ENCODE peak calls at places on chromosomes 13 and 19, in eight cellular contexts. One of them, this sample, is unnamed.

GRCh38 chr19:11377756-11378155 is 3.3 kb downstream of the SWSAP1 start:
- DNase-seq in stomach: no peak
- DNase-seq in PC-3: peak; percentile 33
- DNase-seq in mesendoderm: no peak
- DNase-seq in vagina: no peak
- DNase-seq in heart left ventricle: no peak
- DNase-seq in left ventricle myocardium inferior: no peak
- DNase-seq in HAP-1: no peak
- DNase-seq in this sample: no peak

GRCh38 chr13:64755961-64756360 is 2474.2 kb downstream of the PCDH9 start:
- DNase-seq in stomach: no peak
- DNase-seq in PC-3: no peak
- DNase-seq in mesendoderm: no peak
- DNase-seq in vagina: no peak
- DNase-seq in heart left ventricle: no peak
- DNase-seq in left ventricle myocardium inferior: no peak
- DNase-seq in HAP-1: no peak
- DNase-seq in this sample: no peak

GRCh38 chr13:105979586-105979985 is 555.9 kb downstream of the EFNB2 start:
- DNase-seq in stomach: peak; percentile 45
- DNase-seq in PC-3: peak; percentile 59
- DNase-seq in mesendoderm: peak; percentile 29
- DNase-seq in vagina: no peak
- DNase-seq in heart left ventricle: no peak
- DNase-seq in left ventricle myocardium inferior: no peak
- DNase-seq in HAP-1: no peak
- DNase-seq in this sample: no peak

GRCh38 chr13:110272227-110272626 is 34.7 kb downstream of the COL4A1 start:
- DNase-seq in stomach: no peak
- DNase-seq in PC-3: no peak
- DNase-seq in mesendoderm: no peak
- DNase-seq in vagina: peak; percentile 60
- DNase-seq in heart left ventricle: peak; percentile 2
- DNase-seq in left ventricle myocardium inferior: no peak
- DNase-seq in HAP-1: no peak
- DNase-seq in this sample: no peak

GRCh38 chr13:107650081-107650701 is 565.1 kb downstream of the LIG4 start:
- DNase-seq in stomach: peak; percentile 53
- DNase-seq in PC-3: peak; percentile 61
- DNase-seq in mesendoderm: peak; percentile 78
- DNase-seq in vagina: no peak
- DNase-seq in heart left ventricle: peak; percentile 25
- DNase-seq in left ventricle myocardium inferior: peak; percentile 13
- DNase-seq in HAP-1: peak; percentile 73
- DNase-seq in this sample: peak; percentile 32

GRCh38 chr19:3599776-3600183 is 6.9 kb downstream of the TBXA2R start:
- DNase-seq in stomach: no peak
- DNase-seq in PC-3: no peak
- DNase-seq in mesendoderm: peak; percentile 46
- DNase-seq in vagina: no peak
- DNase-seq in heart left ventricle: no peak
- DNase-seq in left ventricle myocardium inferior: no peak
- DNase-seq in HAP-1: no peak
- DNase-seq in this sample: no peak

GRCh38 chr13:20667857-20668256 is 35.6 kb upstream of the IL17D start:
- DNase-seq in stomach: no peak
- DNase-seq in PC-3: no peak
- DNase-seq in mesendoderm: no peak
- DNase-seq in vagina: no peak
- DNase-seq in heart left ventricle: no peak
- DNase-seq in left ventricle myocardium inferior: no peak
- DNase-seq in HAP-1: no peak
- DNase-seq in this sample: no peak

GRCh38 chr19:33224694-33225457 is 774 bp downstream of the SLC7A10 start:
- DNase-seq in stomach: no peak
- DNase-seq in PC-3: no peak
- DNase-seq in mesendoderm: no peak
- DNase-seq in vagina: no peak
- DNase-seq in heart left ventricle: no peak
- DNase-seq in left ventricle myocardium inferior: no peak
- DNase-seq in HAP-1: no peak
- DNase-seq in this sample: no peak

GRCh38 chr19:18418725-18419194 is 438 bp upstream of the SSBP4 start:
- DNase-seq in stomach: no peak
- DNase-seq in PC-3: no peak
- DNase-seq in mesendoderm: no peak
- DNase-seq in vagina: no peak
- DNase-seq in heart left ventricle: peak; percentile 53
- DNase-seq in left ventricle myocardium inferior: no peak
- DNase-seq in HAP-1: no peak
- DNase-seq in this sample: no peak

GRCh38 chr19:38049105-38049649 is 142.2 kb downstream of the SIPA1L3 start:
- DNase-seq in stomach: peak; percentile 29
- DNase-seq in PC-3: no peak
- DNase-seq in mesendoderm: no peak
- DNase-seq in vagina: no peak
- DNase-seq in heart left ventricle: no peak
- DNase-seq in left ventricle myocardium inferior: no peak
- DNase-seq in HAP-1: no peak
- DNase-seq in this sample: no peak

GRCh38 chr19:38869836-38870607 is 8.1 kb downstream of the RINL start:
- DNase-seq in stomach: peak; percentile 95
- DNase-seq in PC-3: no peak
- DNase-seq in mesendoderm: peak; percentile 90
- DNase-seq in vagina: no peak
- DNase-seq in heart left ventricle: peak; percentile 82
- DNase-seq in left ventricle myocardium inferior: peak; percentile 89
- DNase-seq in HAP-1: peak; percentile 96
- DNase-seq in this sample: peak; percentile 82

GRCh38 chr19:28406237-28406596 is 806.7 kb downstream of the UQCRFS1 start:
- DNase-seq in stomach: no peak
- DNase-seq in PC-3: no peak
- DNase-seq in mesendoderm: no peak
- DNase-seq in vagina: no peak
- DNase-seq in heart left ventricle: no peak
- DNase-seq in left ventricle myocardium inferior: no peak
- DNase-seq in HAP-1: no peak
- DNase-seq in this sample: no peak

GRCh38 chr13:44854264-44855060 is 134.8 kb downstream of the NUFIP1 start:
- DNase-seq in stomach: peak; percentile 82
- DNase-seq in PC-3: no peak
- DNase-seq in mesendoderm: no peak
- DNase-seq in vagina: no peak
- DNase-seq in heart left ventricle: peak; percentile 56
- DNase-seq in left ventricle myocardium inferior: peak; percentile 74
- DNase-seq in HAP-1: peak; percentile 16
- DNase-seq in this sample: peak; percentile 57

GRCh38 chr13:27565818-27566217 is 54.5 kb downstream of the LNX2 start:
- DNase-seq in stomach: no peak
- DNase-seq in PC-3: no peak
- DNase-seq in mesendoderm: no peak
- DNase-seq in vagina: no peak
- DNase-seq in heart left ventricle: no peak
- DNase-seq in left ventricle myocardium inferior: no peak
- DNase-seq in HAP-1: no peak
- DNase-seq in this sample: no peak

GRCh38 chr13:25292301-25292700 is 5.0 kb upstream of the MTMR6 start:
- DNase-seq in stomach: no peak
- DNase-seq in PC-3: peak; percentile 6
- DNase-seq in mesendoderm: peak; percentile 48
- DNase-seq in vagina: no peak
- DNase-seq in heart left ventricle: no peak
- DNase-seq in left ventricle myocardium inferior: no peak
- DNase-seq in HAP-1: no peak
- DNase-seq in this sample: no peak

GRCh38 chr13:77316430-77316829 is 10.5 kb downstream of the MYCBP2 start:
- DNase-seq in stomach: no peak
- DNase-seq in PC-3: no peak
- DNase-seq in mesendoderm: no peak
- DNase-seq in vagina: no peak
- DNase-seq in heart left ventricle: no peak
- DNase-seq in left ventricle myocardium inferior: no peak
- DNase-seq in HAP-1: no peak
- DNase-seq in this sample: no peak

GRCh38 chr13:113836917-113837553 is 26.8 kb downstream of the GAS6 start:
- DNase-seq in stomach: peak; percentile 66
- DNase-seq in PC-3: peak; percentile 31
- DNase-seq in mesendoderm: no peak
- DNase-seq in vagina: no peak
- DNase-seq in heart left ventricle: peak; percentile 75
- DNase-seq in left ventricle myocardium inferior: peak; percentile 76
- DNase-seq in HAP-1: peak; percentile 48
- DNase-seq in this sample: no peak

GRCh38 chr19:43983912-43984686 is at the start of gene ZNF155:
- DNase-seq in stomach: peak; percentile 90
- DNase-seq in PC-3: peak; percentile 92
- DNase-seq in mesendoderm: peak; percentile 99
- DNase-seq in vagina: peak; percentile 92
- DNase-seq in heart left ventricle: peak; percentile 93
- DNase-seq in left ventricle myocardium inferior: peak; percentile 90
- DNase-seq in HAP-1: peak; percentile 93
- DNase-seq in this sample: peak; percentile 89

GRCh38 chr13:111877906-111878305 is 189.0 kb upstream of the SOX1 start:
- DNase-seq in stomach: no peak
- DNase-seq in PC-3: no peak
- DNase-seq in mesendoderm: no peak
- DNase-seq in vagina: no peak
- DNase-seq in heart left ventricle: no peak
- DNase-seq in left ventricle myocardium inferior: no peak
- DNase-seq in HAP-1: no peak
- DNase-seq in this sample: no peak

GRCh38 chr13:84745051-84745551 is 862.8 kb upstream of the SLITRK1 start:
- DNase-seq in stomach: no peak
- DNase-seq in PC-3: no peak
- DNase-seq in mesendoderm: no peak
- DNase-seq in vagina: no peak
- DNase-seq in heart left ventricle: no peak
- DNase-seq in left ventricle myocardium inferior: no peak
- DNase-seq in HAP-1: no peak
- DNase-seq in this sample: no peak

GRCh38 chr19:6204866-6205723 is 69.6 kb downstream of the ACSBG2 start:
- DNase-seq in stomach: no peak
- DNase-seq in PC-3: no peak
- DNase-seq in mesendoderm: no peak
- DNase-seq in vagina: no peak
- DNase-seq in heart left ventricle: no peak
- DNase-seq in left ventricle myocardium inferior: no peak
- DNase-seq in HAP-1: no peak
- DNase-seq in this sample: no peak

GRCh38 chr13:99256709-99257108 is 1.5 kb downstream of the GPR18 start:
- DNase-seq in stomach: no peak
- DNase-seq in PC-3: no peak
- DNase-seq in mesendoderm: no peak
- DNase-seq in vagina: no peak
- DNase-seq in heart left ventricle: no peak
- DNase-seq in left ventricle myocardium inferior: no peak
- DNase-seq in HAP-1: no peak
- DNase-seq in this sample: no peak

GRCh38 chr13:46896346-46897138 is at the start of gene HTR2A:
- DNase-seq in stomach: peak; percentile 33
- DNase-seq in PC-3: peak; percentile 18
- DNase-seq in mesendoderm: no peak
- DNase-seq in vagina: no peak
- DNase-seq in heart left ventricle: no peak
- DNase-seq in left ventricle myocardium inferior: peak; percentile 23
- DNase-seq in HAP-1: peak; percentile 14
- DNase-seq in this sample: no peak

GRCh38 chr19:46229442-46229841 is at the start of gene IGFL1:
- DNase-seq in stomach: no peak
- DNase-seq in PC-3: no peak
- DNase-seq in mesendoderm: no peak
- DNase-seq in vagina: no peak
- DNase-seq in heart left ventricle: no peak
- DNase-seq in left ventricle myocardium inferior: no peak
- DNase-seq in HAP-1: no peak
- DNase-seq in this sample: no peak
- H3K27me3 ChIP-seq in stomach: no peaks in the 10 kb centered on the region
- H3K27me3 ChIP-seq in PC-3: peaks cover 8% of the 10 kb centered on the region
- H3K27me3 ChIP-seq in mesendoderm: no peaks in the 10 kb centered on the region
- H3K27me3 ChIP-seq in vagina: no peaks in the 10 kb centered on the region
- H3K27me3 ChIP-seq in heart left ventricle: no peaks in the 10 kb centered on the region
- H3K27me3 ChIP-seq in left ventricle myocardium inferior: peaks cover 72% of the 10 kb centered on the region
- H3K27me3 ChIP-seq in HAP-1: peaks cover 18% of the 10 kb centered on the region
- H3K27me3 ChIP-seq in this sample: no peaks in the 10 kb centered on the region

DNA sequence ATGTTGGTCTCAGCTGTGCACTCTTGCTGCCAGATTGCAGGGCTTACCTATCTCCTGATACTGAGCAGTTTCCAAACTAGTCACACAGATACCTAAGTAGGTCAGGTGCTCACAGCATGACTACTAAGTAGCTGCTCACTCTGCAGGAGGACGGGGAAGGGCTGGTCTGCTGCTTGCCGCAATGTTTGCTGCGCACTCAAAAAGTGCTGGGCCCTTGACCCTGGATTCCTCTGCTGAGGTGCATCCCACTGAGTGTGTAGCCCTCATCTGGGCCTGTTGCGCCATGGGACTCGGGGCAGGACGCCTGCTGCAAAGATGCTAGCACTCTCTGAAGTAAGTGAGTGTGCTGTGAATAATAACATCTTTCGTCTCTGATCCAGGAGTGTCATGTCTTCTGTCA is 59.2 kb upstream of the MEDAG start:
- DNase-seq in stomach: no peak
- DNase-seq in PC-3: no peak
- DNase-seq in mesendoderm: no peak
- DNase-seq in vagina: no peak
- DNase-seq in heart left ventricle: no peak
- DNase-seq in left ventricle myocardium inferior: no peak
- DNase-seq in HAP-1: no peak
- DNase-seq in this sample: no peak
- H3K4me1 ChIP-seq in stomach: no peaks in the 10 kb centered on the region
- H3K4me1 ChIP-seq in PC-3: no peaks in the 10 kb centered on the region
- H3K4me1 ChIP-seq in mesendoderm: no peaks in the 10 kb centered on the region
- H3K4me1 ChIP-seq in vagina: peaks cover 7% of the 10 kb centered on the region
- H3K4me1 ChIP-seq in heart left ventricle: peaks cover 9% of the 10 kb centered on the region
- H3K4me1 ChIP-seq in left ventricle myocardium inferior: no peaks in the 10 kb centered on the region
- H3K4me1 ChIP-seq in HAP-1: no peaks in the 10 kb centered on the region
- H3K4me1 ChIP-seq in this sample: peaks cover 6% of the 10 kb centered on the region

GRCh38 chr19:45355402-45355801 is 14.9 kb downstream of the KLC3 start:
- DNase-seq in stomach: no peak
- DNase-seq in PC-3: no peak
- DNase-seq in mesendoderm: no peak
- DNase-seq in vagina: no peak
- DNase-seq in heart left ventricle: no peak
- DNase-seq in left ventricle myocardium inferior: no peak
- DNase-seq in HAP-1: no peak
- DNase-seq in this sample: no peak
- H3K36me3 ChIP-seq in stomach: peaks cover 96% of the 10 kb centered on the region
- H3K36me3 ChIP-seq in PC-3: peaks cover 3% of the 10 kb centered on the region
- H3K36me3 ChIP-seq in mesendoderm: peaks cover 18% of the 10 kb centered on the region
- H3K36me3 ChIP-seq in vagina: peaks cover 12% of the 10 kb centered on the region
- H3K36me3 ChIP-seq in heart left ventricle: peaks cover 28% of the 10 kb centered on the region
- H3K36me3 ChIP-seq in left ventricle myocardium inferior: peaks cover 47% of the 10 kb centered on the region
- H3K36me3 ChIP-seq in HAP-1: peaks cover 78% of the 10 kb centered on the region
- H3K36me3 ChIP-seq in this sample: peaks cover 3% of the 10 kb centered on the region

DNA sequence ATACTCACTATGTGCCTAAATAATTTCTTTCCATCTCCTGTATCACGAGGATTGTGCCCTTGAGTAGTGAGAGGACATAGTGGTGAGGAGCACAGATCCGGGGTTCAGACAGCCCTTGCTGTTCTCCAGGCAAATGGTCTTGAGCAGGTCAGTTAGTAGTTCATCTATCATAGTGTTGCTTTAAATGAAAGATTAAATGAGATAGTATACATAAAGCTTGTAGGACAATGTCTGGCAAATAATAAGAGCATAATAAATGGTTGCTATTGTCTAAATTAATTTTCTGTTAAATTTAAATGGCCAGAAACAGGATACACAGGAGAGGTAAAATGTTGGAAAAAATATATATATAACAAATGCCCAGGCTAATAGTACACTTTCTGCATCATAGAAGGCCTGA is 23.4 kb downstream of the FAM124A start:
- DNase-seq in stomach: no peak
- DNase-seq in PC-3: no peak
- DNase-seq in mesendoderm: no peak
- DNase-seq in vagina: no peak
- DNase-seq in heart left ventricle: no peak
- DNase-seq in left ventricle myocardium inferior: no peak
- DNase-seq in HAP-1: no peak
- DNase-seq in this sample: no peak
- H3K27me3 ChIP-seq in stomach: no peaks in the 10 kb centered on the region
- H3K27me3 ChIP-seq in PC-3: no peaks in the 10 kb centered on the region
- H3K27me3 ChIP-seq in mesendoderm: no peaks in the 10 kb centered on the region
- H3K27me3 ChIP-seq in vagina: no peaks in the 10 kb centered on the region
- H3K27me3 ChIP-seq in heart left ventricle: no peaks in the 10 kb centered on the region
- H3K27me3 ChIP-seq in left ventricle myocardium inferior: no peaks in the 10 kb centered on the region
- H3K27me3 ChIP-seq in HAP-1: no peaks in the 10 kb centered on the region
- H3K27me3 ChIP-seq in this sample: no peaks in the 10 kb centered on the region

This sample was measured in lung.